ENCODE peak calls at places on chromosomes 3 and 15, in nine cellular contexts. J is activated CD4-positive, CD25-positive, alpha-beta regulatory T cell; I is A673; B is myocyte; Q is astrocyte of the spinal cord; U is T-helper 9 cell; V is endothelial cell; M is stimulated activated CD4-positive, alpha-beta T cell treated with anti-CD3 and anti-CD28 coated beads, Interleukin-12 subunit alpha, Interleukin-12 subunit beta, amount 100 ng/mL, for 4 hours; Z is ACHN. P is an unnamed sample.

GRCh38 chr3:119219069-119219468 is 21.6 kb downstream of the B4GALT4 start:
- DNase-seq in I (no peak), U (no peak), Z (no peak), V (no peak), M (peak), Q (no peak), J (no peak), B (no peak), P (no peak)

GRCh38 chr3:56775356-56775914 is 26.3 kb downstream of the ARHGEF3 start:
- DNase-seq in B (no peak), U (no peak), I (no peak), Z (no peak), V (no peak), J (no peak), Q (no peak), M (no peak), P (no peak)

GRCh38 chr15:89907289-89907688 is 5.5 kb downstream of the ARPIN start:
- DNase-seq in J (no peak), B (no peak), V (no peak), I (no peak), U (no peak), M (no peak), Q (no peak), Z (no peak), P (no peak)

GRCh38 chr15:27828721-27829120 is 270.4 kb downstream of the OCA2 start:
- DNase-seq in V (no peak), J (no peak), M (no peak), Q (peak), Z (no peak), B (no peak), U (no peak), I (no peak), P (no peak)

GRCh38 chr15:73325191-73325980 is 43.4 kb downstream of the HCN4 start:
- DNase-seq in V (peak), J (no peak), Q (no peak), B (no peak), I (peak), M (no peak), U (no peak), Z (no peak), P (peak)

GRCh38 chr15:74345051-74345450 is 22.4 kb downstream of the CYP11A1 start:
- DNase-seq in Q (peak), Z (no peak), M (no peak), B (no peak), U (no peak), I (no peak), V (no peak), J (no peak), P (peak)

GRCh38 chr3:108940568-108941285 is 13.0 kb downstream of the GUCA1C start:
- DNase-seq in B (no peak), M (no peak), I (no peak), J (no peak), U (no peak), Q (no peak), V (no peak), Z (peak), P (no peak)

GRCh38 chr15:48536681-48537091 is 108.8 kb downstream of the FBN1 start:
- DNase-seq in B (no peak), Z (no peak), J (no peak), I (peak), V (no peak), Q (peak), U (no peak), M (no peak), P (no peak)

GRCh38 chr15:54979949-54980348 is 216.8 kb downstream of the RSL24D1 start:
- DNase-seq in U (no peak), Q (no peak), B (no peak), V (no peak), M (no peak), I (no peak), Z (no peak), J (no peak), P (no peak)

GRCh38 chr3:99952306-99952705 is 134.6 kb downstream of the CMSS1 start:
- DNase-seq in B (peak), Z (peak), J (no peak), I (no peak), U (no peak), M (no peak), Q (peak), V (no peak), P (peak)

GRCh38 chr15:59537384-59537783 is 74.2 kb upstream of the GCNT3 start:
- DNase-seq in U (no peak), I (no peak), B (no peak), V (no peak), Z (no peak), J (no peak), Q (no peak), M (no peak), P (no peak)

GRCh38 chr3:49955636-49956035 is 15.7 kb downstream of the RBM6 start:
- DNase-seq in J (no peak), B (no peak), I (no peak), V (no peak), Q (no peak), Z (no peak), U (no peak), M (no peak), P (no peak)

GRCh38 chr3:124059580-124059979 is 67.7 kb upstream of the ROPN1 start:
- DNase-seq in V (no peak), Q (no peak), U (no peak), M (no peak), I (peak), J (no peak), Z (no peak), B (no peak), P (no peak)

GRCh38 chr3:153553605-153553945 is 391.5 kb downstream of the RAP2B start:
- DNase-seq in U (no peak), I (no peak), B (no peak), M (no peak), Z (no peak), V (no peak), Q (no peak), J (no peak), P (no peak)

GRCh38 chr3:13710251-13710650 is 161.3 kb downstream of the FBLN2 start:
- DNase-seq in U (no peak), V (peak), Z (no peak), Q (no peak), B (no peak), J (no peak), I (no peak), M (no peak), P (no peak)

GRCh38 chr15:25240461-25241021 is 198.3 kb downstream of the UBE3A start:
- DNase-seq in Z (no peak), J (no peak), V (no peak), U (no peak), M (no peak), Q (no peak), B (no peak), I (no peak), P (no peak)

GRCh38 chr3:153744884-153745283 is 376.3 kb upstream of the ARHGEF26 start:
- DNase-seq in V (no peak), U (no peak), Z (no peak), M (no peak), J (no peak), I (no peak), Q (no peak), B (peak), P (no peak)

P was measured in A172.